ENCODE peak calls at places on chromosomes 3 and 15, in nine cellular contexts. P, O, V, F, G, E, I, U and B are unnamed samples.

GRCh38 chr3:174439621-174440349 is 419.3 kb upstream of the NAALADL2 start:
- DNase-seq in P (peak; percentile 99), O (peak; percentile 98), V (peak; percentile 99), F (no peak), G (no peak), E (peak; percentile 61), I (no peak), U (no peak), B (peak; percentile 77)

GRCh38 chr15:88918738-88919137 is 5.6 kb upstream of the MFGE8 start:
- DNase-seq in P (peak; percentile 99), O (peak; percentile 99), V (peak; percentile 99), F (no peak), G (no peak), E (no peak), I (no peak), U (no peak), B (no peak)

GRCh38 chr15:76829939-76830338 is 75.2 kb downstream of the SCAPER start:
- DNase-seq in P (no peak), O (no peak), V (no peak), F (no peak), G (no peak), E (no peak), I (no peak), U (no peak), B (no peak)

GRCh38 chr3:19967208-19967607 is 20.3 kb downstream of the RAB5A start:
- DNase-seq in P (no peak), O (no peak), V (no peak), F (no peak), G (no peak), E (no peak), I (no peak), U (no peak), B (no peak)

GRCh38 chr15:98231696-98232440 is 271.4 kb downstream of the ARRDC4 start:
- DNase-seq in P (no peak), O (peak; percentile 5), V (peak; percentile 71), F (no peak), G (no peak), E (no peak), I (no peak), U (no peak), B (no peak)

GRCh38 chr3:176584413-176585176 is 612.7 kb downstream of the TBL1XR1 start:
- DNase-seq in P (peak; percentile 56), O (peak; percentile 79), V (peak; percentile 84), F (no peak), G (no peak), E (no peak), I (no peak), U (no peak), B (no peak)

GRCh38 chr3:47228088-47228487 is 54.5 kb downstream of the KIF9 start:
- DNase-seq in P (no peak), O (peak; percentile 5), V (no peak), F (no peak), G (no peak), E (no peak), I (peak; percentile 24), U (no peak), B (no peak)

GRCh38 chr3:102449341-102449740 is 14.5 kb downstream of the ZPLD1 start:
- DNase-seq in P (no peak), O (peak; percentile 38), V (peak; percentile 13), F (no peak), G (no peak), E (no peak), I (no peak), U (no peak), B (no peak)

GRCh38 chr3:181403876-181404660 is 307.7 kb upstream of the SOX2 start:
- DNase-seq in P (no peak), O (no peak), V (no peak), F (no peak), G (no peak), E (no peak), I (no peak), U (no peak), B (no peak)